ENCODE peak calls at places on chromosomes 12 and 14, in eight cellular contexts. T is type B pancreatic cell, Q is mesothelial cell of epicardium, F is right lobe of liver, L is IMR-90, M is RWPE1, D is OCI-LY7, I is A549. W is an unnamed sample.

GRCh38 chr12:23750923-23751322 is 198.5 kb downstream of the SOX5 start:
- DNase-seq in T (no peak), Q (no peak), F (no peak), L (peak), M (no peak), D (no peak), I (no peak), W (no peak)

GRCh38 chr14:97442363-97442762 is 645.2 kb downstream of the VRK1 start:
- DNase-seq in T (no peak), Q (no peak), F (no peak), L (no peak), M (no peak), D (no peak), I (no peak), W (no peak)

GRCh38 chr14:81743605-81744004 is 210.0 kb upstream of the SEL1L start:
- DNase-seq in T (no peak), Q (no peak), F (no peak), L (no peak), M (no peak), D (no peak), I (no peak), W (no peak)

GRCh38 chr12:77204055-77204454 is 138.7 kb upstream of the E2F7 start:
- DNase-seq in T (no peak), Q (no peak), F (no peak), L (peak), M (no peak), D (no peak), I (no peak), W (no peak)

GRCh38 chr14:71169861-71170260 is 262.6 kb downstream of the PCNX1 start:
- DNase-seq in T (no peak), Q (no peak), F (no peak), L (no peak), M (no peak), D (no peak), I (no peak), W (no peak)

GRCh38 chr14:38910092-38910491 is 192.9 kb downstream of the SEC23A start:
- DNase-seq in T (no peak), Q (no peak), F (no peak), L (no peak), M (no peak), D (no peak), I (no peak), W (no peak)

GRCh38 chr12:79547735-79548347 is 142.9 kb downstream of the PAWR start:
- DNase-seq in T (no peak), Q (no peak), F (no peak), L (peak), M (peak), D (peak), I (peak), W (peak)

GRCh38 chr12:27015730-27016076 is 1.5 kb upstream of the TM7SF3 start:
- DNase-seq in T (no peak), Q (no peak), F (no peak), L (peak), M (peak), D (peak), I (peak), W (no peak)

GRCh38 chr12:74111688-74112360 is 425.8 kb upstream of the ATXN7L3B start:
- DNase-seq in T (no peak), Q (no peak), F (no peak), L (no peak), M (no peak), D (peak), I (peak), W (peak)
- TF ChIP-seq CTCF in T (peak), Q (no peak), F (no peak), L (no peak), M (no peak), D (peak), I (no peak), W (no peak)

GRCh38 chr12:96831346-96831745 is 75.7 kb upstream of the NEDD1 start:
- DNase-seq in T (no peak), Q (no peak), F (no peak), L (no peak), M (no peak), D (no peak), I (no peak), W (no peak)

GRCh38 chr12:96824074-96824837 is 82.8 kb upstream of the NEDD1 start:
- DNase-seq in T (no peak), Q (no peak), F (no peak), L (no peak), M (no peak), D (no peak), I (no peak), W (no peak)

GRCh38 chr12:96824838-96825236 is 82.2 kb upstream of the NEDD1 start:
- DNase-seq in T (no peak), Q (no peak), F (no peak), L (no peak), M (no peak), D (no peak), I (no peak), W (no peak)

GRCh38 chr12:96829354-96829753 is 77.7 kb upstream of the NEDD1 start:
- DNase-seq in T (no peak), Q (no peak), F (no peak), L (no peak), M (no peak), D (no peak), I (no peak), W (no peak)

GRCh38 chr12:96828169-96828789 is 78.8 kb upstream of the NEDD1 start:
- DNase-seq in T (no peak), Q (no peak), F (no peak), L (no peak), M (no peak), D (peak), I (peak), W (no peak)
- TF ChIP-seq CTCF in T (no peak), Q (no peak), F (no peak), L (no peak), M (no peak), D (peak), I (no peak), W (no peak)

DNA sequence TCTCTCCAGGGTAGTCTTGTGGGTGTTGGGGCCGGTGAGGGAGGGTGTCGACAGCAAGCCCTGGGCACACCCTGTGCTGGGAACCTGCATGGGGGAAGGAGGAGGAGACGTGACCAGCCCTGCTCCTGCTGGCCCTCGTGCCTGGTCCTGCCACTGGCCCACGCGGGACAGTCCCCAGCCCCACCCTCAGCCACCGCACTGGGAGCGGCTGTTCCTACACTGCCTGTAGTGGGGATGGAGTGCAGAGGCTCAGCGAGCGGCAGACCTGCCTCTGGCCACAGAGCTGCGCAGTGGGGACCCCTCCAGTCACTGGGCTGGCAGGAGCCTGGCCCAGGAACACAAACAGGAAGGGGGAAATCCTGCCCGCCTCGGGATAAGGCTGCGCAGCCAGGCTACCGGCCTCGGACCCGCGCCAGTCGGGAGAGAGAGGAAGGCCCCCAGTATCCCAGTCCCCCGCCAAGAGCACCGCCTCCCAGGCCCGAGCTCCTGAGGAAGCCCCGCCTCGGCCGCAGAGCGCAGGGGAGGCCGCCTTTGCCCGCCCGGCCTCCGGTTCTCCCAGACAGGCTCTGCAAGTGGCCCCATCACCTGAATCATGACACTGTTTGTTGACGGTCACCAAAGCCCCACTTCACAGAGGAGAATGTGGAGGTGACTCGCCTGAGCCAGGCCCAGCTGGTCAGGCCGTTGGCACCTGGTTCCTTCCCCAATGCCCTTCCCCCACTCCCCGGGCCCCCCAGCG is 10.6 kb downstream of the AHNAK2 start:
- DNase-seq in T (no peak), Q (peak), F (no peak), L (no peak), M (peak), D (no peak), I (peak), W (peak)
- TF ChIP-seq CTCF in T (no peak), Q (no peak), F (no peak), L (no peak), M (no peak), D (no peak), I (no peak), W (no peak)

DNA sequence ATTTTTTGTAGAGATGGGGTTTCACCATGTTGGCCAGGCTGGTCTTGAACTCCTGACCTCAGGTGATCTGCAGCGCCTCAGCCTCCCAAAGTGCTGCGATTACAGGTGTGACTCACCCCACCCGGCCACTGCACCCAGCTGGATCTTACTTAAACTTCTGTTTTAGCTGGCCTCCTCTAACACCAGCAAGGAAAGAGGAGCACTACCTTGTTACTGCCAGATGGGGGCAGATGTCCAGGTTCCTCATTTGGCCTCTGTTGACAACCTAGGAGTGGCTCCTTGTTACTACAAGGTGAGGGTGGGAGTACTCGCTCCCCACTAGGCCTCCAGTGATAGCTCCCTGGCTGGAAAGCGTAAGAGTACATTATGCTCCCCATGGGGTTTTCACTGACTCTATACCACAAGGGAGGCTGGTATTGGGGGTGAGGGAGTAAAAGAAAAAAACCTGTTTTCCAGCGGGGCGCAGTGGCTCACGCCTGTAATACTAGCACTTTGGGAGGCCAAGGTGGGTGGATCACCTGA is 13.1 kb upstream of the ARF6 start:
- DNase-seq in T (no peak), Q (no peak), F (no peak), L (peak), M (no peak), D (peak), I (peak), W (peak)
- TF ChIP-seq CTCF in T (peak), Q (peak), F (peak), L (peak), M (peak), D (peak), I (peak), W (peak)

DNA sequence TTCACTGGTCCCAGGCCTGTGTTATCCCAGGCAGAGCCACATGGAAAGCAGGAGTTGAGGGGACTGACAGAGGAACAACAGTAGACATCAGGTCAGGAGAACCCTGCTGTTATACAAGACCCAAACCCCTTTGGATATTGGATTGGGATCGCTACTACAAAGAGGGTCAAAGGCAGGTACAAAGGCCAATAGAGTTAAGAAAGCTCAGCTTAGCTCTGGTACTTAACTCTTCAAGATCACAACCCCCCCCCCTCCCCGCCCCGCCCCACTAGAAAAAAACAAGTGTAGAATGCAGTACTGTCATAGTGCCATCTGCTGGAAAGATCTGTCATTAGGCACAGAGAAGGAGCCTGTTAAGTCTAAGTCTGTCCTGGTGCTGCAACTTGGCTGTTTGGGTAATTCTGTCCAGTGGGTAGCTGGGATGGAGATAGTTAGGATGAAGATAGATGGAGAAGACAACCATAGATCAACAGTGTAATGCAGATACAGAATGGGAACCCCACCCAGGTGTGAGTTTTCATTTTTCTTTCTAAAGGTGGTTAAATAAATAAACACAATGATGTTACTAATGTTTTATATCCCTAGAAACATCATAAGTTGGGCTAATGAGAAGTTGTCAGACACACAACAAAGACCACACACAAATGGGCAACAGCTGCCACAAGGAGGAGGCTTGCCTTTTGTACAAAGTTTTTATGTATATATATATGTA is 17.2 kb downstream of the REM2 start:
- DNase-seq in T (no peak), Q (no peak), F (no peak), L (peak), M (peak), D (peak), I (peak), W (no peak)
- TF ChIP-seq CTCF in T (peak), Q (peak), F (peak), L (peak), M (peak), D (peak), I (peak), W (peak)

DNA sequence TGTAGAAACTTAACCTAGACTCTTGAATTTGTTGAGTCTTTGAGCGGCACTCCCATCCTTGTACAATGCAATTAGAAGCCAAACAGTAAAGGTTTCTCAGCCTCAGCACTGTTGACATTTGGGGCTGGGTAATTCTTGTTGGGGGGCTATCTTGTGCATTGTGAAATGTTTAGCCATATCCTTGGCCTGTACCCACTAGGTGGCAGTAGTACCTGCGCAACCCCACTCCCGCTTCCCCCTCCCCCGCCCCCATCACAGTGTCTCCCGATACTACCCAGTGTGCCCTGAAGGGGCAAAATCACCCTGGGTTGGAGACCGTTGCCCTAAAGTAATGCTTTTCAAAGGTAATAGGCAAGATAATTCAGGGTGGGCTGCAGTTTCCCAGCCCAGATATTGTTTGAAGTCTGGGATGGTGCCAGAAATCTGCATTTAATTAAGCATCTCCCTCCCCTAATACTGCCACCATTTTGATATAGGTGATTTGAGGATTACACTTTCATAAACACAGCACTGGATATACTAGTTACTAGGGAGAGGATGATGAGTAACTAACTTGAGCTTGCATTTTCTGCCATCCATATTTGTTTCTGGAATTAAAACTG is 1.8 kb downstream of the COX6A1 start:
- DNase-seq in T (peak), Q (peak), F (peak), L (peak), M (peak), D (peak), I (peak), W (peak)
- TF ChIP-seq CTCF in T (peak), Q (peak), F (peak), L (peak), M (peak), D (peak), I (peak), W (peak)

GRCh38 chr14:65103150-65103760 is 938 bp upstream of the MAX start:
- DNase-seq in T (no peak), Q (no peak), F (no peak), L (peak), M (no peak), D (peak), I (peak), W (peak)
- TF ChIP-seq CTCF in T (peak), Q (no peak), F (no peak), L (peak), M (peak), D (peak), I (peak), W (no peak)

DNA sequence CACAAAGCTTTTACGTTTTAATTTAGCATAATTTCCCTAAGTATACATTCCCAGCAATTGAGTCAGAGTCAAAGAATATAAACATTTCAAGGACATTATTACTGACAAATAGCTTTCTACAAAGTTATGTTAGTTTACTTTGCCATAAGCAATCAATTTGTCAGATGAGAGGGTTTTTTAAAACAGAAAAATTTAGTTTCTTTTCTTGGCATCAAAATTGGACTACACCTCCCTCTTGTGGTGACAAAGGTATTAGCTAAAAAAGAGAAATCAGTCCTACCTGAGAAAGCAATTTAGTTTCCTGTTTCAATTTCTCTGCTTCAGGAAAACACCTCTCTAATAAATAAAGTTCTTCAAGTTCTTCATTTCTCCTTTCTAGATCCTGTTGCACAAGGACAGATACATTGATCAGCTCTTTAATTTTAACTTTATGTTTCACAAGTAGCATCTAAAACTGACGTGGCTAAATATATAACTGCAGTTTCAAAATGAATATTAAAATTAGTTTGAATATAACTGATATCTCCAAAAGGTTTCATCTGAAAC is 39.9 kb downstream of the DNAI7 start:
- DNase-seq in T (no peak), Q (no peak), F (no peak), L (peak), M (peak), D (peak), I (peak), W (no peak)
- TF ChIP-seq CTCF in T (peak), Q (peak), F (peak), L (peak), M (peak), D (peak), I (peak), W (peak)

W was measured in glutamatergic neuron.